ENCODE peak calls at places on chromosomes 5 and 9, in four cellular contexts. One of them, this sample, is unnamed.

GRCh38 chr9:134834217-134834956 is 46.2 kb upstream of the FCN2 start:
- DNase-seq in brain microvascular endothelial cell: no peak
- DNase-seq in left ventricle myocardium inferior: no peak
- DNase-seq in fibroblast of pulmonary artery: no peak
- DNase-seq in this sample: no peak

GRCh38 chr9:18746631-18747030 is 272.7 kb downstream of the ADAMTSL1 start:
- DNase-seq in left ventricle myocardium inferior: no peak
- DNase-seq in brain microvascular endothelial cell: no peak
- DNase-seq in fibroblast of pulmonary artery: no peak
- DNase-seq in this sample: no peak

GRCh38 chr5:107393846-107394245 is 276.9 kb downstream of the EFNA5 start:
- DNase-seq in brain microvascular endothelial cell: no peak
- DNase-seq in left ventricle myocardium inferior: no peak
- DNase-seq in fibroblast of pulmonary artery: no peak
- DNase-seq in this sample: no peak

GRCh38 chr9:19488721-19489120 is 79.9 kb downstream of the ACER2 start:
- DNase-seq in brain microvascular endothelial cell: no peak
- DNase-seq in left ventricle myocardium inferior: no peak
- DNase-seq in fibroblast of pulmonary artery: no peak
- DNase-seq in this sample: no peak

GRCh38 chr5:178794433-178794832 is 64.0 kb upstream of the ZNF354A start:
- DNase-seq in left ventricle myocardium inferior: no peak
- DNase-seq in brain microvascular endothelial cell: no peak
- DNase-seq in fibroblast of pulmonary artery: no peak
- DNase-seq in this sample: no peak

GRCh38 chr5:2039180-2039531 is 156.4 kb upstream of the IRX4 start:
- DNase-seq in brain microvascular endothelial cell: no peak
- DNase-seq in left ventricle myocardium inferior: no peak
- DNase-seq in fibroblast of pulmonary artery: no peak
- DNase-seq in this sample: no peak

GRCh38 chr5:125349432-125349831 is 603.0 kb upstream of the ZNF608 start:
- DNase-seq in fibroblast of pulmonary artery: peak
- DNase-seq in brain microvascular endothelial cell: peak
- DNase-seq in left ventricle myocardium inferior: no peak
- DNase-seq in this sample: no peak

GRCh38 chr9:25964239-25964638 is 286.0 kb upstream of the TUSC1 start:
- DNase-seq in fibroblast of pulmonary artery: peak
- DNase-seq in left ventricle myocardium inferior: no peak
- DNase-seq in brain microvascular endothelial cell: peak
- DNase-seq in this sample: peak

GRCh38 chr5:548256-548655 is 24.0 kb upstream of the SLC9A3 start:
- DNase-seq in left ventricle myocardium inferior: peak
- DNase-seq in fibroblast of pulmonary artery: no peak
- DNase-seq in brain microvascular endothelial cell: no peak
- DNase-seq in this sample: no peak

GRCh38 chr9:134698587-134699342 is 57.2 kb downstream of the COL5A1 start:
- DNase-seq in fibroblast of pulmonary artery: peak
- DNase-seq in brain microvascular endothelial cell: peak
- DNase-seq in left ventricle myocardium inferior: peak
- DNase-seq in this sample: peak

GRCh38 chr9:21317956-21318923 is 13.1 kb upstream of the IFNA5 start:
- DNase-seq in fibroblast of pulmonary artery: peak
- DNase-seq in left ventricle myocardium inferior: no peak
- DNase-seq in brain microvascular endothelial cell: peak
- DNase-seq in this sample: peak

GRCh38 chr9:126705767-126706697 is 92.3 kb downstream of the LMX1B start:
- DNase-seq in left ventricle myocardium inferior: peak
- DNase-seq in brain microvascular endothelial cell: peak
- DNase-seq in fibroblast of pulmonary artery: peak
- DNase-seq in this sample: peak

GRCh38 chr5:10233505-10233904 is 16.2 kb downstream of the ATPSCKMT start:
- DNase-seq in brain microvascular endothelial cell: peak
- DNase-seq in fibroblast of pulmonary artery: peak
- DNase-seq in left ventricle myocardium inferior: no peak
- DNase-seq in this sample: no peak

GRCh38 chr5:78738693-78739300 is 90.2 kb upstream of the LHFPL2 start:
- DNase-seq in fibroblast of pulmonary artery: no peak
- DNase-seq in left ventricle myocardium inferior: no peak
- DNase-seq in brain microvascular endothelial cell: no peak
- DNase-seq in this sample: no peak

GRCh38 chr9:76521906-76522305 is 62.9 kb downstream of the GCNT1 start:
- DNase-seq in left ventricle myocardium inferior: no peak
- DNase-seq in fibroblast of pulmonary artery: no peak
- DNase-seq in brain microvascular endothelial cell: no peak
- DNase-seq in this sample: no peak

GRCh38 chr9:70519912-70520724 is 105.7 kb upstream of the KLF9 start:
- DNase-seq in left ventricle myocardium inferior: no peak
- DNase-seq in fibroblast of pulmonary artery: no peak
- DNase-seq in brain microvascular endothelial cell: no peak
- DNase-seq in this sample: peak

GRCh38 chr9:21605489-21605931 is 123.4 kb upstream of the IFNE start:
- DNase-seq in fibroblast of pulmonary artery: peak
- DNase-seq in left ventricle myocardium inferior: no peak
- DNase-seq in brain microvascular endothelial cell: no peak
- DNase-seq in this sample: no peak

GRCh38 chr5:58972301-58972700 is 389.4 kb downstream of the RAB3C start:
- DNase-seq in fibroblast of pulmonary artery: peak
- DNase-seq in brain microvascular endothelial cell: peak
- DNase-seq in left ventricle myocardium inferior: no peak
- DNase-seq in this sample: no peak

GRCh38 chr9:7690007-7690406 is 109.6 kb downstream of the DMAC1 start:
- DNase-seq in brain microvascular endothelial cell: no peak
- DNase-seq in left ventricle myocardium inferior: no peak
- DNase-seq in fibroblast of pulmonary artery: no peak
- DNase-seq in this sample: no peak

GRCh38 chr9:81052846-81053245 is 636.5 kb downstream of the TLE1 start:
- DNase-seq in fibroblast of pulmonary artery: peak
- DNase-seq in brain microvascular endothelial cell: peak
- DNase-seq in left ventricle myocardium inferior: no peak
- DNase-seq in this sample: no peak

GRCh38 chr5:165779505-165779904 is 2274.1 kb downstream of the MAT2B start:
- DNase-seq in brain microvascular endothelial cell: no peak
- DNase-seq in left ventricle myocardium inferior: no peak
- DNase-seq in fibroblast of pulmonary artery: no peak
- DNase-seq in this sample: no peak

GRCh38 chr9:107685399-107685798 is 195.8 kb upstream of the KLF4 start:
- DNase-seq in left ventricle myocardium inferior: no peak
- DNase-seq in brain microvascular endothelial cell: no peak
- DNase-seq in fibroblast of pulmonary artery: no peak
- DNase-seq in this sample: no peak

GRCh38 chr9:122228191-122228905 is 409 bp downstream of the LHX6 start:
- DNase-seq in left ventricle myocardium inferior: no peak
- DNase-seq in fibroblast of pulmonary artery: no peak
- DNase-seq in brain microvascular endothelial cell: no peak
- DNase-seq in this sample: no peak

GRCh38 chr9:37966443-37967271 is 62.7 kb upstream of the SLC25A51 start:
- DNase-seq in fibroblast of pulmonary artery: no peak
- DNase-seq in brain microvascular endothelial cell: no peak
- DNase-seq in left ventricle myocardium inferior: no peak
- DNase-seq in this sample: no peak

GRCh38 chr5:180314106-180314505 is 22.2 kb upstream of the MAPK9 start:
- DNase-seq in brain microvascular endothelial cell: no peak
- DNase-seq in left ventricle myocardium inferior: no peak
- DNase-seq in fibroblast of pulmonary artery: no peak
- DNase-seq in this sample: no peak

GRCh38 chr9:71741841-71742648 is 26.3 kb downstream of the CEMIP2 start:
- DNase-seq in fibroblast of pulmonary artery: peak
- DNase-seq in left ventricle myocardium inferior: no peak
- DNase-seq in brain microvascular endothelial cell: no peak
- DNase-seq in this sample: no peak

DNA sequence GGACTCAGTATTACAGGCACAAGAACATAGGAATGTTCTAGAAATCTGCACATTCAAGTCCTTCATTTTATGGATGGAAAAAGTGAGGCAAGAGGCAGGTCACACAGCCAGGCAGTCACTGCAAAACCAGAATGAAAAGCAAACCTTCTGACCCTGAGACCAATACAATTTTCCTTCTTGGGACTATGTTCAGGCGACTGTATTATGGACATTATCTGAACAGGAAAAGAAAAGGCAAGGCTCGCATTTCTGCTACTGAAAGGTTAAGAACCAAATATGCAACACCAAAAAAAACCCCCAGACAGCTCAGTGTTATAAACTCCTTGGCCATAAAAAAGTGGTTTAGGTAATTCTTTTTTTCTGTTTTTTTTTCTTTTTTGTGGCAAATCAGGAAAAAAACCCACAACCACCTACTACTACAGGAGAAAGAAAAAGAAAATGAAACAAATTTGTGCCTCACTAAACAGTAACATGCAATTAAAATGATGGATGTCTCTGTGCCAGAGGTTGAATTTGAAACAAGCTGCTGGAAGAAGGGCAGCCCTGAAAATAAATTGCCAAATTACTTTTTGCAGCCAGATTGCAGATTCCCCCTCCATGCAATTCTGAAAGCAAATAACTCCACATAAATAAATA is 25.3 kb downstream of the EPB41L4B start:
- DNase-seq in brain microvascular endothelial cell: no peak
- DNase-seq in fibroblast of pulmonary artery: no peak
- DNase-seq in left ventricle myocardium inferior: no peak
- DNase-seq in this sample: no peak
- H3K4me3 ChIP-seq in brain microvascular endothelial cell: no peak
- H3K4me3 ChIP-seq in fibroblast of pulmonary artery: no peak
- H3K4me3 ChIP-seq in left ventricle myocardium inferior: no peak
- H3K4me3 ChIP-seq in this sample: no peak

GRCh38 chr9:124820606-124821246 is 32.5 kb upstream of the WDR38 start:
- DNase-seq in fibroblast of pulmonary artery: no peak
- DNase-seq in brain microvascular endothelial cell: no peak
- DNase-seq in left ventricle myocardium inferior: no peak
- DNase-seq in this sample: no peak

GRCh38 chr9:124821247-124821623 is 32.0 kb upstream of the WDR38 start:
- DNase-seq in left ventricle myocardium inferior: no peak
- DNase-seq in fibroblast of pulmonary artery: no peak
- DNase-seq in brain microvascular endothelial cell: no peak
- DNase-seq in this sample: no peak

GRCh38 chr9:124815601-124816000 is 37.7 kb upstream of the WDR38 start:
- DNase-seq in brain microvascular endothelial cell: no peak
- DNase-seq in left ventricle myocardium inferior: no peak
- DNase-seq in fibroblast of pulmonary artery: no peak
- DNase-seq in this sample: no peak

GRCh38 chr9:124814178-124814535 is 37.2 kb downstream of the OLFML2A start:
- DNase-seq in brain microvascular endothelial cell: no peak
- DNase-seq in left ventricle myocardium inferior: no peak
- DNase-seq in fibroblast of pulmonary artery: no peak
- DNase-seq in this sample: no peak

GRCh38 chr9:124818431-124819281 is 34.6 kb upstream of the WDR38 start:
- DNase-seq in left ventricle myocardium inferior: no peak
- DNase-seq in brain microvascular endothelial cell: peak
- DNase-seq in fibroblast of pulmonary artery: no peak
- DNase-seq in this sample: peak
- TF ChIP-seq CTCF in left ventricle myocardium inferior: no peak
- TF ChIP-seq CTCF in brain microvascular endothelial cell: peak
- TF ChIP-seq CTCF in fibroblast of pulmonary artery: no peak
- TF ChIP-seq CTCF in this sample: no peak

DNA sequence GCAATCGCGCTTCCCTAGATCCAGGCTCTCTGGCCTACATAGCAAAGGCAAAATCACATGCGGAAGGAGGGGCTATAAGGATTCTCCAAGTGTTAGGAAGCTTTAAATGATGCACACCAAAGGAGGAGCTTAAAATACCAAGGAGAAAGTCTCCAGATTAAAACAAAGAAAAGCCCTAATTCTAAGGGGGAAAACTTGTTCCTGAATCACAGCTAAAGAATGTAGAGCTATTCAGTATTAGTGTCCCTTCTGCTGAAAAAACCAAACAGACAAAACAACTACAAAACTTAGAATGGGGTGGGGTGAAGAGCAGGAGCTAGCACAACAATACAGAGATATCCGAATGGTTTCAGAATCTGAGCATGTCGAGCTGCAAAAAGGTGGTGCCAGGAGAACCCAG is 213.7 kb downstream of the DCP2 start:
- DNase-seq in fibroblast of pulmonary artery: peak
- DNase-seq in brain microvascular endothelial cell: no peak
- DNase-seq in left ventricle myocardium inferior: no peak
- DNase-seq in this sample: no peak
- H3K4me3 ChIP-seq in fibroblast of pulmonary artery: no peak
- H3K4me3 ChIP-seq in brain microvascular endothelial cell: no peak
- H3K4me3 ChIP-seq in left ventricle myocardium inferior: no peak
- H3K4me3 ChIP-seq in this sample: no peak

GRCh38 chr5:148452499-148453193 is 68.9 kb downstream of the FBXO38 start:
- DNase-seq in left ventricle myocardium inferior: peak
- DNase-seq in fibroblast of pulmonary artery: peak
- DNase-seq in brain microvascular endothelial cell: no peak
- DNase-seq in this sample: no peak
- TF ChIP-seq CTCF in left ventricle myocardium inferior: no peak
- TF ChIP-seq CTCF in fibroblast of pulmonary artery: no peak
- TF ChIP-seq CTCF in brain microvascular endothelial cell: no peak
- TF ChIP-seq CTCF in this sample: no peak

GRCh38 chr5:154849261-154849660 is 1.1 kb downstream of the FAXDC2 start:
- DNase-seq in left ventricle myocardium inferior: no peak
- DNase-seq in fibroblast of pulmonary artery: no peak
- DNase-seq in brain microvascular endothelial cell: no peak
- DNase-seq in this sample: no peak
- H3K4me3 ChIP-seq in left ventricle myocardium inferior: peak
- H3K4me3 ChIP-seq in fibroblast of pulmonary artery: peak
- H3K4me3 ChIP-seq in brain microvascular endothelial cell: no peak
- H3K4me3 ChIP-seq in this sample: no peak

DNA sequence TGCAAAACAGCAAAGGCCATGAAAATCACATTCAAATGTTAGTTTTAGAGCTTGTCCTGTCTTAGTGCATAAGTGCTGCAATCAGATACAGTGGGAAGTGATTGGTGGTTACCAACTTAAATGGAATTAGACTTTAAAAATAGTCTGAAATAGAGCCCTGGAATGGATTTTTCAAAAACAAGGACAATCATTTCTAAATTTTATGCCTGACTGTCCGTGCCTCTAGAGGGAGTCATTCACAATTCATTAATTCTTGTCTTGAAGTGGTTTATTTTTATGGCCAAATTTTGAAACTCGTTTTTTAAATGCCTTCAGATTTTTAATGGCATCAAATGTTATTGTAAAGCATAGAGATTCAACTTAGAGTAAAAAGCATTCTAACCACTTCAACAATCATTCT is 561.8 kb upstream of the DAB2 start:
- DNase-seq in fibroblast of pulmonary artery: no peak
- DNase-seq in brain microvascular endothelial cell: no peak
- DNase-seq in left ventricle myocardium inferior: no peak
- DNase-seq in this sample: no peak
- TF ChIP-seq CTCF in fibroblast of pulmonary artery: no peak
- TF ChIP-seq CTCF in brain microvascular endothelial cell: peak
- TF ChIP-seq CTCF in left ventricle myocardium inferior: no peak
- TF ChIP-seq CTCF in this sample: no peak

DNA sequence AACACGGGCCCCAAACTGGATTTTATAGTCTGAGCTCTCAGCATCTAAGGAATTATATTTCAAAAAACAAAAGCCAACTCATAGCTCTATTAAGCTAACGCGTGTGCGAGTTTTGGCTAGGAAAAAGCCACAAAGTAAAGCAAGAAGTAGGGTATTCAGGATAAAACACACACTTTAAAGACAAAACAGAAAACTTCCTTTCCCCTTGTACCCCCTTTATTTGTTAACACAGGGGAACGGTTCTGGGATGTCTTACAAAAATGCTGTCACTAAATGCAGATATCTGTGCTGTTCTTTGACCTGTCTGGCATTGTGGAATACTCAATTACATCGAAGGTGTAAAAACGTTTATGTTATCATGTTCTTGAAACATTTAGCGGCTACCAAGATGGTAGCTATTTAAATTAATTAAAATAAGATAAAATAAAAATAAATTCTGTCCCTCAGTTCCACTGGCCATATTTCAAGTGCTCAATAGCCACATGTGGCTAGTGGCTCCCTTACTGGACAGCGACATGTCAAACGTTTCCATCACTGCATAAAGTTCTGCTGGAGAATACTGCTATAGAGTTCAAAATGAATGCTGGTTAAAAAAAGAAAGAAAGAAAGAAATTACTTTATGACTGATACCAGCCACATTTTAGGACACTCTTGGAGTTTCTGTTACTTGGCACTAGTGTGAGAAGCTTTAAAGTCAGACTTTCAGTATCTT is 7.2 kb upstream of the MEF2C start:
- DNase-seq in fibroblast of pulmonary artery: no peak
- DNase-seq in brain microvascular endothelial cell: no peak
- DNase-seq in left ventricle myocardium inferior: no peak
- DNase-seq in this sample: no peak
- H3K4me3 ChIP-seq in fibroblast of pulmonary artery: peak
- H3K4me3 ChIP-seq in brain microvascular endothelial cell: peak
- H3K4me3 ChIP-seq in left ventricle myocardium inferior: peak
- H3K4me3 ChIP-seq in this sample: peak

This sample was measured in GM12865.